ENCODE peak calls at places on chromosomes 6 and 20, in four cellular contexts. One of them, this sample, is unnamed.

GRCh38 chr6:168554898-168555617 is 114.1 kb downstream of the SMOC2 start:
- DNase-seq in K562: no peak
- DNase-seq in SK-N-SH: no peak
- DNase-seq in GM12878: no peak
- DNase-seq in this sample: no peak

GRCh38 chr6:31070711-31071197 is 41.6 kb downstream of the C6orf15 start:
- DNase-seq in SK-N-SH: no peak
- DNase-seq in GM12878: no peak
- DNase-seq in K562: no peak
- DNase-seq in this sample: peak; percentile 49

GRCh38 chr20:17824676-17825224 is 125.0 kb downstream of the BANF2 start:
- DNase-seq in GM12878: no peak
- DNase-seq in K562: no peak
- DNase-seq in SK-N-SH: no peak
- DNase-seq in this sample: no peak

GRCh38 chr20:48057739-48058138 is 272.5 kb upstream of the SULF2 start:
- DNase-seq in SK-N-SH: no peak
- DNase-seq in K562: no peak
- DNase-seq in GM12878: no peak
- DNase-seq in this sample: no peak

GRCh38 chr6:167146173-167146572 is 11.6 kb downstream of the GPR31 start:
- DNase-seq in GM12878: no peak
- DNase-seq in K562: no peak
- DNase-seq in SK-N-SH: no peak
- DNase-seq in this sample: no peak

GRCh38 chr6:52537001-52537753 is 39.7 kb downstream of the TRAM2 start:
- DNase-seq in GM12878: peak; percentile 92
- DNase-seq in SK-N-SH: no peak
- DNase-seq in K562: no peak
- DNase-seq in this sample: no peak

GRCh38 chr20:47296950-47297349 is 59.5 kb downstream of the ZMYND8 start:
- DNase-seq in K562: no peak
- DNase-seq in GM12878: no peak
- DNase-seq in SK-N-SH: no peak
- DNase-seq in this sample: no peak

GRCh38 chr6:16800942-16801341 is 39.7 kb upstream of the ATXN1 start:
- DNase-seq in GM12878: no peak
- DNase-seq in K562: no peak
- DNase-seq in SK-N-SH: no peak
- DNase-seq in this sample: no peak

GRCh38 chr6:161225677-161226004 is 48.2 kb downstream of the AGPAT4 start:
- DNase-seq in K562: no peak
- DNase-seq in GM12878: no peak
- DNase-seq in SK-N-SH: no peak
- DNase-seq in this sample: no peak

GRCh38 chr6:162906479-162906878 is 178.7 kb downstream of the PACRG start:
- DNase-seq in K562: no peak
- DNase-seq in SK-N-SH: no peak
- DNase-seq in GM12878: no peak
- DNase-seq in this sample: no peak

GRCh38 chr6:710601-711571 is 17.9 kb upstream of the EXOC2 start:
- DNase-seq in GM12878: peak; percentile 66
- DNase-seq in K562: no peak
- DNase-seq in SK-N-SH: peak; percentile 50
- DNase-seq in this sample: peak; percentile 60

GRCh38 chr20:22374678-22375590 is 209.4 kb downstream of the FOXA2 start:
- DNase-seq in GM12878: no peak
- DNase-seq in SK-N-SH: no peak
- DNase-seq in K562: no peak
- DNase-seq in this sample: no peak

GRCh38 chr6:74100719-74101287 is 404.8 kb downstream of the CD109 start:
- DNase-seq in K562: no peak
- DNase-seq in SK-N-SH: no peak
- DNase-seq in GM12878: no peak
- DNase-seq in this sample: no peak

GRCh38 chr6:73308712-73309533 is 45.2 kb downstream of the DPPA5 start:
- DNase-seq in GM12878: no peak
- DNase-seq in SK-N-SH: no peak
- DNase-seq in K562: peak; percentile 57
- DNase-seq in this sample: peak; percentile 50

GRCh38 chr6:26420607-26421235 is 18.6 kb downstream of the BTN3A1 start:
- DNase-seq in SK-N-SH: peak; percentile 48
- DNase-seq in K562: peak; percentile 43
- DNase-seq in GM12878: no peak
- DNase-seq in this sample: peak; percentile 24

GRCh38 chr6:3324262-3324942 is 65.7 kb downstream of the PSMG4 start:
- DNase-seq in GM12878: peak; percentile 48
- DNase-seq in SK-N-SH: no peak
- DNase-seq in K562: peak; percentile 91
- DNase-seq in this sample: no peak

GRCh38 chr20:34891166-34892062 is 15.0 kb downstream of the ACSS2 start:
- DNase-seq in K562: no peak
- DNase-seq in GM12878: no peak
- DNase-seq in SK-N-SH: no peak
- DNase-seq in this sample: no peak

GRCh38 chr6:118770835-118771234 is 119.4 kb upstream of the CEP85L start:
- DNase-seq in K562: no peak
- DNase-seq in SK-N-SH: no peak
- DNase-seq in GM12878: no peak
- DNase-seq in this sample: no peak

GRCh38 chr6:168219167-168219566 is 100.4 kb downstream of the DACT2 start:
- DNase-seq in K562: no peak
- DNase-seq in SK-N-SH: no peak
- DNase-seq in GM12878: no peak
- DNase-seq in this sample: no peak

GRCh38 chr6:33988121-33989015 is 157.5 kb downstream of the GRM4 start:
- DNase-seq in GM12878: no peak
- DNase-seq in K562: no peak
- DNase-seq in SK-N-SH: peak; percentile 45
- DNase-seq in this sample: no peak
- TF ChIP-seq USF1 in GM12878: no peak
- TF ChIP-seq USF1 in K562: no peak
- TF ChIP-seq USF1 in SK-N-SH: no peak
- TF ChIP-seq USF1 in this sample: no peak

DNA sequence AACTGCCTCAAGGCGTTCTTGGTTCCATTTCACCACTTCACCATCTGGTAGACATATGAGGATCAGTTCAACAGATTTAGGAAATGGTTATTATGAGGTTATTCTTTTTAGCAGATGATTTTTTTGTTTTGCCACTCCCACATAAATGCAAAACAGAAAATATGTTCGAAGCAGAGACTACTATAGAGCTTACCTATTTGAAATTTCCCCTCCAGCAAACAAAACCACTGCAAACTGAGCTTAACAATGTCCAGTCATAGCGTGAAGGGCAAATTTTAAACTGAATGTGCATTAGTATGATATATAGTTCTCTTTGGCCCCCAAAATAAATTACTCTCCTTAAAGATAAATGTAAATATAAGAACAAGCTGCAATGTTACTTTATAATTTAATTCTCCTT is 520.4 kb upstream of the ADGRB3 start:
- DNase-seq in K562: no peak
- DNase-seq in SK-N-SH: peak; percentile 7
- DNase-seq in GM12878: no peak
- DNase-seq in this sample: no peak
- TF ChIP-seq USF1 in K562: no peak
- TF ChIP-seq USF1 in SK-N-SH: no peak
- TF ChIP-seq USF1 in GM12878: no peak
- TF ChIP-seq USF1 in this sample: no peak

DNA sequence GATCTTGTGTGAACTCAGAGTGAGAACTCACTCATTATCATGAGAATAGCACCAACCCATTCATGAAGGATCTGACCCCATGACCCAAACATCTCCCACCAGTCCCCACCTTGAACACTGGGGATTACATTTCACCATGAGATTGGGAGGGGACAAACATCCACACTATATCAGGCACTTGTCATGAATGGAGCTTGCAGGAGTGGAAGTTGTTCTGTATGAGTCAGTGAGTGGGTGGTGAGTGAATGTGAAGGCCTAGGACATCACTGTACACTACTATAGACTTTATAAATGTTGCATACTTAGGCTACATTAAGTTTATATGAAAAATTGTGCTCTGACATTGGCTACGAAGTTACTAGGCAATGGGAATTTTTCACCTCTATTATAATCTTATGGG is 47.6 kb upstream of the RNF182 start:
- DNase-seq in SK-N-SH: no peak
- DNase-seq in K562: no peak
- DNase-seq in GM12878: no peak
- DNase-seq in this sample: no peak
- TF ChIP-seq USF1 in SK-N-SH: no peak
- TF ChIP-seq USF1 in K562: no peak
- TF ChIP-seq USF1 in GM12878: no peak
- TF ChIP-seq USF1 in this sample: no peak

DNA sequence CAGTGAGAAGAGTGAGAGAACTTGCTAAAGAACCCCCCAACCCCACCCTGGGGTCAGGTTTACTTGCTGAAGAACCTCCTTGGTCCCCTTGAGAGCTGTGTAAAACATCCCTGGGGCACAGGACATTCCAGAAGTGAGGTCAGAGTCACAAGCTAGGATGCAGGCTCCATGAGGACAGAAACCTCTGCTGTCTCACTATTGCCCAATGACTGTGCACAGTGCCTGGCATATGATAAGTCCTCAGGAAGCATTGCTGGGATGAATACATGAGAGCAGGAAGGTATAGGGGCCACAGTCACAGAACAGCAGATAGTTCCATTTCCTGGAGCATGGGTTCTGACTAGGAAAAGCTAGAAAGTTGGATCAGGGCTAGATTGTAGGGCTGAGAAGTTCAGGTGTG is 18.4 kb downstream of the NT5E start:
- DNase-seq in K562: no peak
- DNase-seq in GM12878: no peak
- DNase-seq in SK-N-SH: no peak
- DNase-seq in this sample: no peak
- TF ChIP-seq USF1 in K562: no peak
- TF ChIP-seq USF1 in GM12878: no peak
- TF ChIP-seq USF1 in SK-N-SH: no peak
- TF ChIP-seq USF1 in this sample: no peak

DNA sequence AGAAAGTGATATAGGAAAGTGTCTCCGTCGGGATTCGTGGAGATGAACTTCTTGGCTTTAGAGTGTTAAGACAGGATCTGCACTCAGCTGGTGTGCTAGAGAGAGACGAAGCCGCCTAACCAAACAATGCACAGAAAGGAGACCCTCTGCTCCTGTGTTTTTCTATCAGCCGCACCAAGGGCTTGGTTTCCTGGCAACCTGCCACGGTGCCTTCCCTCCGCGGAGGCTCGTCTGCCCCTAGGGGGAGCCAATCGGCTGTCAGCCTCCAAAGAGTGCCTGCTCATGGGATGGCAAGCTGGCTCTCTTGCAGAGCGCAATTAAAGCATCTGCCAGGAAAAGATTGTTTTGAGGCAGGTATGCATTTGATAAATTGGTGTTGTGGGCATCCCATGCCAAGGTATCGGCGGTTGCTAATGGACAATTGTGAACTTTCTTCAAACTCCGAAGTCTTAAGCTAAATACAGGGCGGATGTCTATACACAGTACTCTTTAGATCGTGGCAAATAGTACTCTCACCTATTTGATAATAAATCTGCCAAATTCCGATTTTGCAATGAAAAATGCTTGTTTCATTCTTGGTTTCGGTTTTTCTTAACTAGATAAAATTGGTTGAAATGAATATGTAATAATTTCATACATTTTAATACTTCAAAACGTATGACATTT is 603.3 kb downstream of the RNF144B start:
- DNase-seq in SK-N-SH: peak; percentile 70
- DNase-seq in GM12878: no peak
- DNase-seq in K562: peak; percentile 51
- DNase-seq in this sample: peak; percentile 88
- TF ChIP-seq USF1 in SK-N-SH: no peak
- TF ChIP-seq USF1 in GM12878: no peak
- TF ChIP-seq USF1 in K562: no peak
- TF ChIP-seq USF1 in this sample: no peak

DNA sequence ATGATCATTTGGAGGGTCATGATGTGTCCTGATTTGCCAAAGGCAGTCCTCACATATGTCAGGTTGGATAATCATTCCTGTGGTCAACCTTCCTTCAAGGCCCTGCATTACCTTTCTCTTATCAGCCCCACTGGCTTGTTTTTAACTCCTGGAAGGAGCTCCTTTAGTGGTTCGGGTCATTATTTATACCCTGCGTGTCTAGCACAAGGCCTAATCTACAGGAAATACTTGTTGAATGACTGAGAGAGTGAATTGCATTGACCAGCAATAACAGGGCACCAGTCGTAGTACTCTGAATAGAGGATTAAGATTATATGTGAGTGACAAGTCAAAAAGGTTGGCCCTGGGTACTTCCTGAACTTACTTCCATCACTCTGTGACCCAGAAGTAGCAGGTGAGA is 4.5 kb downstream of the HIVEP2 start:
- DNase-seq in SK-N-SH: no peak
- DNase-seq in K562: no peak
- DNase-seq in GM12878: no peak
- DNase-seq in this sample: no peak
- TF ChIP-seq USF1 in SK-N-SH: no peak
- TF ChIP-seq USF1 in K562: no peak
- TF ChIP-seq USF1 in GM12878: no peak
- TF ChIP-seq USF1 in this sample: no peak

GRCh38 chr20:497979-498378 is 35.6 kb upstream of the TBC1D20 start:
- DNase-seq in K562: no peak
- DNase-seq in GM12878: no peak
- DNase-seq in SK-N-SH: no peak
- DNase-seq in this sample: no peak

DNA sequence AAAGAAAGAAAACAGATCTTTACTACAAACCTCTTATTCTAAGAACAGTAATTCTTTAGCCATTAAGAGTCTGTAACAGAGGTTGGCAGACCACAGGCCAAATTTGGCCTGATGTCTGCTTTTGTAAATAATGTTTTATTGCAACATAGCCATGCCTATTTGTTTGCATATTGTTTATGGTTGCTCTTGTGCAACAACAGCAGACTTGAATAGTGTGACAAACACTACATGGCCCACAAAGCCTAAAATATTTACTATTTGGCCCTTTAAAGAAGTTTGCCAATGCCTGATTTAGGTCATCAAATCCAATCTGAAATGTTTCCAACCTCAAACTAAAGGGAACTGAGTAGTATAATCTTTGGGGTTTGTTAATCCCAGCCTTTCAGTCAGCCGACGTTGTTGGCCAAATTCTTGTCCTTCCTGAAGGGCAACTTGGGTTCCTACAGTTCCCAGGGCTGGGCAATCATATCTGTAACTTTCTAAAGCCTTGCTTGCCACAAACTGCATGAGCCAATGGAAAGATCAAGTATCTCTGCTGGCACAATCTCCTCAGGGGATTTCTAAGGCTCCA is 33.9 kb upstream of the TBC1D20 start:
- DNase-seq in GM12878: no peak
- DNase-seq in K562: no peak
- DNase-seq in SK-N-SH: no peak
- DNase-seq in this sample: no peak
- TF ChIP-seq USF1 in GM12878: no peak
- TF ChIP-seq USF1 in K562: no peak
- TF ChIP-seq USF1 in SK-N-SH: no peak
- TF ChIP-seq USF1 in this sample: no peak

GRCh38 chr6:46042355-46042999 is 26.8 kb upstream of the CLIC5 start:
- DNase-seq in SK-N-SH: peak; percentile 8
- DNase-seq in K562: peak; percentile 43
- DNase-seq in GM12878: no peak
- DNase-seq in this sample: peak; percentile 21
- TF ChIP-seq USF1 in SK-N-SH: no peak
- TF ChIP-seq USF1 in K562: no peak
- TF ChIP-seq USF1 in GM12878: no peak
- TF ChIP-seq USF1 in this sample: no peak